ENCODE peak calls at places on chromosomes 12 and 14, in seven cellular contexts. M is neural progenitor cell, Y is OCI-M1, A is putamen, R is iris pigment epithelial cell, V is NCI-H2171 treated with DMSO at 0.1 percent for 48 hours, S is NCI-H774. Z is an unnamed sample.

GRCh38 chr12:49539406-49540228 is 787 bp downstream of the KCNH3 start:
- DNase-seq in S (no peak), R (no peak), A (no peak), V (peak), Y (no peak), M (no peak), Z (no peak)

GRCh38 chr12:123998344-123998941 is 25.4 kb downstream of the ZNF664 start:
- DNase-seq in V (no peak), R (peak), S (no peak), M (no peak), Y (peak), A (no peak), Z (no peak)

GRCh38 chr12:124512667-124513296 is 54.6 kb downstream of the NCOR2 start:
- DNase-seq in A (peak), M (peak), S (no peak), Y (peak), R (peak), V (no peak), Z (peak)

GRCh38 chr12:76119887-76120286 is 35.4 kb upstream of the NAP1L1 start:
- DNase-seq in Y (no peak), A (no peak), V (no peak), S (no peak), M (peak), R (no peak), Z (no peak)

GRCh38 chr14:89947344-89947743 is 7.2 kb downstream of the EFCAB11 start:
- DNase-seq in M (no peak), R (no peak), V (no peak), S (no peak), A (no peak), Y (no peak), Z (no peak)

GRCh38 chr12:88391556-88391955 is 188.7 kb downstream of the KITLG start:
- DNase-seq in S (no peak), A (no peak), V (no peak), R (peak), M (no peak), Y (peak), Z (peak)

GRCh38 chr12:47876404-47876960 is 28.3 kb downstream of the VDR start:
- DNase-seq in A (no peak), S (no peak), Y (no peak), R (no peak), M (no peak), V (peak), Z (peak)

GRCh38 chr14:52272375-52272774 is 4.9 kb downstream of the PTGDR start:
- DNase-seq in Y (peak), S (no peak), A (no peak), R (peak), M (peak), V (no peak), Z (peak)

GRCh38 chr12:76694369-76694768 is 69.5 kb upstream of the ZDHHC17 start:
- DNase-seq in S (no peak), R (no peak), A (no peak), V (no peak), M (no peak), Y (no peak), Z (no peak)

GRCh38 chr12:116138380-116138779 is 139.1 kb downstream of the MED13L start:
- DNase-seq in M (peak), A (no peak), Y (no peak), S (no peak), R (no peak), V (no peak), Z (no peak)

GRCh38 chr14:70108419-70108818 is 80.3 kb downstream of the SLC8A3 start:
- DNase-seq in M (no peak), Y (no peak), S (no peak), V (no peak), A (no peak), R (no peak), Z (no peak)

GRCh38 chr12:50117057-50117622 is 5.1 kb downstream of the COX14 start:
- DNase-seq in S (no peak), Y (no peak), V (no peak), A (no peak), M (no peak), R (no peak), Z (no peak)

GRCh38 chr14:91374897-91375747 is 42.5 kb downstream of the CCDC88C start:
- DNase-seq in V (peak), A (no peak), S (peak), R (no peak), Y (no peak), M (peak), Z (no peak)

GRCh38 chr14:21070610-21071224 is 613 bp downstream of the ARHGEF40 start:
- DNase-seq in A (peak), V (peak), S (no peak), Y (peak), R (peak), M (peak), Z (peak)

GRCh38 chr12:80413462-80413861 is 30.6 kb upstream of the PTPRQ start:
- DNase-seq in M (no peak), R (no peak), V (no peak), S (no peak), A (no peak), Y (no peak), Z (no peak)

Z was measured in hepatic stellate cell.